ENCODE peak calls at places on chromosomes 1 and 21, in seven cellular contexts. E is HAP-1; Z is cardiac muscle cell; W is upper lobe of right lung; D is stimulated activated CD4-positive, alpha-beta T cell treated with anti-CD3 and anti-CD28 coated beads, Interleukin-12 subunit alpha, Interleukin-12 subunit beta, amount 100 ng/mL, for 24 hours; G is substantia nigra; X is astrocyte of the cerebellum. T is an unnamed sample.
A peak's percentile ranks its signal among the peaks of the same experiment; 100 is the strongest.

GRCh38 chr1:211386931-211387330 is 60.3 kb downstream of the TRAF5 start:
- DNase-seq in E (no peak), Z (no peak), W (no peak), D (no peak), G (no peak), X (peak; percentile 73), T (no peak)

GRCh38 chr21:34892196-34892595 is 156.9 kb downstream of the RUNX1 start:
- DNase-seq in E (no peak), Z (no peak), W (no peak), D (no peak), G (no peak), X (no peak), T (no peak)

GRCh38 chr1:89563957-89564604 is 39.5 kb downstream of the LRRC8B start:
- DNase-seq in E (no peak), Z (no peak), W (no peak), D (no peak), G (no peak), X (no peak), T (no peak)

GRCh38 chr1:212561501-212561931 is 47.0 kb upstream of the ATF3 start:
- DNase-seq in E (no peak), Z (no peak), W (no peak), D (no peak), G (no peak), X (no peak), T (no peak)

GRCh38 chr1:24438423-24438901 is 22.9 kb downstream of the NIPAL3 start:
- DNase-seq in E (peak; percentile 73), Z (no peak), W (no peak), D (no peak), G (peak; percentile 22), X (no peak), T (no peak)

GRCh38 chr1:194014004-194014403 is 827.6 kb upstream of the B3GALT2 start:
- DNase-seq in E (no peak), Z (no peak), W (no peak), D (no peak), G (no peak), X (no peak), T (no peak)

GRCh38 chr1:246565751-246566127 is 322 bp downstream of the TFB2M start:
- DNase-seq in E (no peak), Z (no peak), W (no peak), D (no peak), G (no peak), X (no peak), T (no peak)

GRCh38 chr1:25477448-25478034 is 46.8 kb downstream of the MACO1 start:
- DNase-seq in E (no peak), Z (no peak), W (no peak), D (no peak), G (no peak), X (no peak), T (no peak)

GRCh38 chr1:17745564-17745955 is 9.6 kb upstream of the ACTL8 start:
- DNase-seq in E (no peak), Z (no peak), W (no peak), D (no peak), G (no peak), X (no peak), T (no peak)

GRCh38 chr1:16719571-16720402 is 20.5 kb upstream of the RNU1-4 start:
- DNase-seq in E (no peak), Z (no peak), W (no peak), D (no peak), G (no peak), X (no peak), T (no peak)

GRCh38 chr1:29256979-29257804 is 20.9 kb downstream of the PTPRU start:
- DNase-seq in E (peak; percentile 79), Z (peak; percentile 27), W (peak; percentile 64), D (no peak), G (no peak), X (no peak), T (no peak)

GRCh38 chr1:21914880-21915640 is 22.1 kb downstream of the HSPG2 start:
- DNase-seq in E (no peak), Z (no peak), W (no peak), D (no peak), G (no peak), X (no peak), T (no peak)

GRCh38 chr1:211579434-211580302 is 707 bp upstream of the SLC30A1 start:
- DNase-seq in E (peak; percentile 88), Z (peak; percentile 93), W (peak; percentile 92), D (no peak), G (peak; percentile 79), X (no peak), T (no peak)